ENCODE peak calls at places on chromosomes 3 and 15, in eight cellular contexts. L is lower lobe of right lung, J is AG04449, C is brain microvascular endothelial cell, M is PC-9, D is spleen, R is lung, O is fibroblast of mammary gland. Z is an unnamed sample.

GRCh38 chr3:126957776-126958637 is 24.9 kb upstream of the PLXNA1 start:
- DNase-seq in L (no peak), J (no peak), C (no peak), M (no peak), D (peak), R (no peak), O (no peak), Z (no peak)

GRCh38 chr15:45919806-45920205 is 285.0 kb downstream of the SQOR start:
- DNase-seq in L (peak), J (no peak), C (peak), M (peak), D (no peak), R (peak), O (peak), Z (peak)

GRCh38 chr3:123424321-123424998 is 24.4 kb downstream of the ADCY5 start:
- DNase-seq in L (no peak), J (no peak), C (no peak), M (no peak), D (no peak), R (no peak), O (no peak), Z (no peak)

GRCh38 chr3:195869413-195870001 is 38.8 kb downstream of the TNK2 start:
- DNase-seq in L (no peak), J (no peak), C (no peak), M (no peak), D (no peak), R (no peak), O (no peak), Z (no peak)

GRCh38 chr3:112799946-112800345 is 46.7 kb downstream of the CD200R1L start:
- DNase-seq in L (no peak), J (no peak), C (no peak), M (peak), D (no peak), R (no peak), O (no peak), Z (peak)

GRCh38 chr3:171565671-171566070 is 105.5 kb upstream of the TNIK start:
- DNase-seq in L (no peak), J (peak), C (peak), M (no peak), D (no peak), R (no peak), O (peak), Z (peak)

GRCh38 chr3:74592359-74592758 is 22.1 kb downstream of the CNTN3 start:
- DNase-seq in L (no peak), J (no peak), C (no peak), M (no peak), D (no peak), R (no peak), O (peak), Z (no peak)

GRCh38 chr3:46733026-46733800 is 15.5 kb upstream of the PRSS50 start:
- DNase-seq in L (no peak), J (no peak), C (no peak), M (no peak), D (peak), R (peak), O (peak), Z (peak)

GRCh38 chr3:143040264-143040879 is 39.0 kb downstream of the U2SURP start:
- DNase-seq in L (no peak), J (no peak), C (no peak), M (no peak), D (no peak), R (no peak), O (peak), Z (peak)

GRCh38 chr15:78177447-78177873 is 28.3 kb downstream of the IDH3A start:
- DNase-seq in L (no peak), J (no peak), C (peak), M (peak), D (peak), R (no peak), O (peak), Z (peak)

GRCh38 chr3:53303549-53303948 is 43.8 kb downstream of the DCP1A start:
- DNase-seq in L (no peak), J (no peak), C (no peak), M (no peak), D (no peak), R (no peak), O (no peak), Z (no peak)

GRCh38 chr3:130645261-130645660 is 101.4 kb downstream of the PIK3R4 start:
- DNase-seq in L (no peak), J (no peak), C (no peak), M (no peak), D (no peak), R (no peak), O (no peak), Z (no peak)

GRCh38 chr3:119297169-119297568 is 3.0 kb downstream of the ARHGAP31 start:
- DNase-seq in L (no peak), J (no peak), C (peak), M (no peak), D (peak), R (no peak), O (peak), Z (no peak)

GRCh38 chr15:58361291-58361759 is 70.5 kb upstream of the LIPC start:
- DNase-seq in L (no peak), J (peak), C (peak), M (no peak), D (no peak), R (no peak), O (peak), Z (peak)

GRCh38 chr15:64845183-64845611 is 3.5 kb downstream of the PLEKHO2 start:
- DNase-seq in L (no peak), J (no peak), C (no peak), M (no peak), D (peak), R (no peak), O (no peak), Z (no peak)

GRCh38 chr3:61960976-61961375 is 399.6 kb downstream of the PTPRG start:
- DNase-seq in L (no peak), J (no peak), C (no peak), M (no peak), D (no peak), R (no peak), O (peak), Z (peak)

GRCh38 chr3:134074790-134075567 is 45.3 kb upstream of the SLCO2A1 start:
- DNase-seq in L (no peak), J (no peak), C (no peak), M (no peak), D (peak), R (no peak), O (no peak), Z (no peak)

GRCh38 chr15:47987908-47988532 is 132.8 kb upstream of the SLC24A5 start:
- DNase-seq in L (no peak), J (peak), C (peak), M (no peak), D (no peak), R (no peak), O (peak), Z (peak)

GRCh38 chr15:72013703-72014102 is 104.2 kb downstream of the MYO9A start:
- DNase-seq in L (no peak), J (no peak), C (no peak), M (no peak), D (no peak), R (no peak), O (no peak), Z (no peak)

GRCh38 chr3:10157015-10157414 is 7.7 kb upstream of the IRAK2 start:
- DNase-seq in L (no peak), J (no peak), C (no peak), M (no peak), D (no peak), R (no peak), O (no peak), Z (no peak)

GRCh38 chr15:98858610-98859023 is 149.0 kb downstream of the PGPEP1L start:
- DNase-seq in L (no peak), J (no peak), C (no peak), M (no peak), D (no peak), R (no peak), O (no peak), Z (peak)

GRCh38 chr3:112456147-112456546 is 43.1 kb downstream of the BTLA start:
- DNase-seq in L (no peak), J (no peak), C (no peak), M (no peak), D (no peak), R (no peak), O (no peak), Z (no peak)

GRCh38 chr3:65636326-65636725 is 402.4 kb downstream of the MAGI1 start:
- DNase-seq in L (no peak), J (no peak), C (no peak), M (no peak), D (no peak), R (no peak), O (no peak), Z (no peak)

GRCh38 chr15:66566963-66567531 is 1.2 kb upstream of the LCTL start:
- DNase-seq in L (peak), J (no peak), C (peak), M (peak), D (peak), R (peak), O (peak), Z (peak)

GRCh38 chr15:72231847-72232461 is 964 bp upstream of the PKM start:
- DNase-seq in L (no peak), J (peak), C (peak), M (peak), D (no peak), R (peak), O (peak), Z (peak)

GRCh38 chr3:178669758-178670157 is 133.5 kb downstream of the KCNMB2 start:
- DNase-seq in L (no peak), J (no peak), C (no peak), M (no peak), D (no peak), R (no peak), O (no peak), Z (no peak)

GRCh38 chr3:177824190-177824786 is 627.0 kb upstream of the TBL1XR1 start:
- DNase-seq in L (no peak), J (no peak), C (no peak), M (peak), D (no peak), R (peak), O (peak), Z (peak)

GRCh38 chr3:57787867-57788623 is 31.9 kb downstream of the SLMAP start:
- DNase-seq in L (no peak), J (no peak), C (peak), M (no peak), D (no peak), R (no peak), O (no peak), Z (peak)

GRCh38 chr3:25438791-25439555 is 10.9 kb downstream of the RARB start:
- DNase-seq in L (no peak), J (no peak), C (no peak), M (no peak), D (no peak), R (no peak), O (no peak), Z (no peak)

GRCh38 chr3:99789322-99789721 is 28.3 kb upstream of the CMSS1 start:
- DNase-seq in L (no peak), J (no peak), C (peak), M (peak), D (no peak), R (no peak), O (peak), Z (peak)

GRCh38 chr15:48021336-48022086 is 99.3 kb upstream of the SLC24A5 start:
- DNase-seq in L (no peak), J (no peak), C (peak), M (no peak), D (no peak), R (no peak), O (peak), Z (peak)

GRCh38 chr3:194315965-194316361 is 35.2 kb downstream of the CPN2 start:
- DNase-seq in L (no peak), J (no peak), C (no peak), M (no peak), D (no peak), R (no peak), O (peak), Z (peak)
- TF ChIP-seq CTCF in L (peak), J (no peak), C (no peak), M (no peak), D (peak), R (no peak), O (no peak), Z (no peak)

DNA sequence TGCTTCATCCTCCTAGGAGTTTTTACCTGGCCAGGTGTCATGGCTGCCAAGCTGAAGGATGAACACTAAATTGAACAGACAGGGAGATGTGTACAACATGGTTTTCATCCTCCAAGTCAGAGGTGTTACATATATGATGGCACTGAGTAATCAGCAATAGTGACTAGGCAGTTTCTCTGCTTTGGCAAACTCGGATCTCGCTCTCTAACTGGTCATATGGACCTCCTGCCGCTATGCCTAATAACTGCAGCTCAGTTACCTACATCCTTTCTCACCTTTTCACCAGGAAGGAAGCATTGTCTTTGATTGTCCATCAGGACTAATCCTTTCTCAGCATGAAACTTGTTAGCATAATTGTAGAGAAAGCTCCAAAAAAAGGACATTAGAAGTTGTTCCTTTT is 175.9 kb upstream of the PLSCR5 start:
- DNase-seq in L (no peak), J (no peak), C (no peak), M (no peak), D (no peak), R (no peak), O (peak), Z (peak)
- H3K4me3 ChIP-seq in L (no peak), J (no peak), C (no peak), M (no peak), D (no peak), R (no peak), O (no peak), Z (no peak)

DNA sequence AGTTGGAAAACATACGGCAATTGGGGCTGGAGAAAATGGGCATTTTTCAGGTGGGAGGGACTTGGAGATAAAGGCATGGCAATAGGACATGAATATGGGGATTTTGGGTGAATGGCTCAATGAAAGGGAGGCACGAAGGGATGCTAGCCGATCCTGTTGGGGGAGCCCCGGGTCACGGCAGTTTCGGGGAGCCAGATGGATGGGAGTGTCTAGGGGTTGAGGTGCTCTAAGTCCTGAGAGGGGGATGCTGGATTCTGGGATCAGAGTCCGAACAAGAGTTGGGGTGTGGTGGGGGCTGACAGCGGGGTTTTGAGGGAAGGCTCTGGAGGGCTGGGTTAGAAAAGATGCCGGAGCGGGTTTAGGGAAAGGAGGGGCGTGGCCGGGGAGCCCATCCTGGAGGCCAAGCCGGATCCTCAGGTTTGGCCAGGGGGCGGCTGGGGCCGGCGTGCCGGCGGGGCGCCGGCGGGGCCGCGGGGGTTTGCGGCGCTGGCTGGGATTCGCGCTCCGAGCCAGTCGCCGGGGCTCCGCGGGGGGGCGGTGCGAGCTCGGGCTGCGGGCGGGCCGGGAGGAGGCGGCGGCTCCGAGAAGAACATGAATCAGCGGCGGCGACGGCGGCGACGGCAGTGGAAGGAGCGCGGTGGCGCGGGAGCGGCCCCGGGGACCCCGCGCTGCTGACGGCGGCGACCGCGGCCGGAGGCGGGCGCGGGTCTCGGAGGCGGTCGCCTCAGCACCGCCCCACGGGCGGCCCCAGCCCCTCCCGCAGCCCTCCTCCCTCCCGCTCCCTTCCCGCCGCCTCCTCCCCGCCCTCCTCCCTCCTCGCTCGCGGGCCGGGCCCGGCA is at the start of gene TYRO3:
- DNase-seq in L (peak), J (no peak), C (peak), M (peak), D (peak), R (no peak), O (no peak), Z (peak)
- TF ChIP-seq CTCF in L (no peak), J (no peak), C (no peak), M (no peak), D (no peak), R (no peak), O (no peak), Z (no peak)

GRCh38 chr15:68047826-68048225 is 6.3 kb upstream of the PIAS1 start:
- DNase-seq in L (no peak), J (no peak), C (no peak), M (no peak), D (no peak), R (no peak), O (no peak), Z (no peak)

GRCh38 chr15:68045289-68046265 is 8.5 kb upstream of the PIAS1 start:
- DNase-seq in L (no peak), J (no peak), C (no peak), M (no peak), D (no peak), R (no peak), O (no peak), Z (no peak)

GRCh38 chr15:68042156-68042854 is 11.8 kb upstream of the PIAS1 start:
- DNase-seq in L (no peak), J (no peak), C (no peak), M (no peak), D (no peak), R (no peak), O (no peak), Z (no peak)

GRCh38 chr15:68040144-68040543 is 14.0 kb upstream of the PIAS1 start:
- DNase-seq in L (no peak), J (no peak), C (no peak), M (no peak), D (no peak), R (no peak), O (no peak), Z (no peak)

GRCh38 chr15:68042855-68043222 is 11.3 kb upstream of the PIAS1 start:
- DNase-seq in L (no peak), J (no peak), C (no peak), M (no peak), D (no peak), R (no peak), O (no peak), Z (no peak)
- H3K4me3 ChIP-seq in L (no peak), J (no peak), C (no peak), M (no peak), D (no peak), R (no peak), O (no peak), Z (no peak)

GRCh38 chr3:12830785-12831581 is 10.4 kb downstream of the RPL32 start:
- DNase-seq in L (no peak), J (no peak), C (no peak), M (no peak), D (no peak), R (no peak), O (no peak), Z (no peak)
- TF ChIP-seq CTCF in L (no peak), J (no peak), C (peak), M (peak), D (peak), R (no peak), O (peak), Z (no peak)

Z was measured in epithelial cell of esophagus.